ENCODE peak calls at places on chromosome 6, in five cellular contexts. One of them, this sample, is unnamed.

GRCh38 chr6:140064371-140064770 is 689.9 kb upstream of the CITED2 start:
- DNase-seq in suprapubic skin: no peak
- DNase-seq in upper lobe of right lung: no peak
- DNase-seq in fibroblast of lung: no peak
- DNase-seq in body of pancreas: no peak
- DNase-seq in this sample: no peak

GRCh38 chr6:4355241-4355640 is 219.9 kb upstream of the ECI2 start:
- DNase-seq in upper lobe of right lung: no peak
- DNase-seq in fibroblast of lung: peak; percentile 94
- DNase-seq in suprapubic skin: no peak
- DNase-seq in body of pancreas: no peak
- DNase-seq in this sample: no peak

GRCh38 chr6:127547215-127547614 is 28.1 kb upstream of the MTCL3 start:
- DNase-seq in fibroblast of lung: no peak
- DNase-seq in body of pancreas: no peak
- DNase-seq in upper lobe of right lung: no peak
- DNase-seq in suprapubic skin: no peak
- DNase-seq in this sample: no peak

GRCh38 chr6:134063966-134064445 is 11.6 kb upstream of the SLC2A12 start:
- DNase-seq in fibroblast of lung: peak; percentile 69
- DNase-seq in upper lobe of right lung: no peak
- DNase-seq in body of pancreas: peak; percentile 67
- DNase-seq in suprapubic skin: no peak
- DNase-seq in this sample: no peak

GRCh38 chr6:130788954-130789353 is 38.3 kb upstream of the SMLR1 start:
- DNase-seq in body of pancreas: no peak
- DNase-seq in fibroblast of lung: no peak
- DNase-seq in upper lobe of right lung: no peak
- DNase-seq in suprapubic skin: no peak
- DNase-seq in this sample: no peak

GRCh38 chr6:86017236-86017635 is 374.6 kb upstream of the SYNCRIP start:
- DNase-seq in body of pancreas: no peak
- DNase-seq in suprapubic skin: no peak
- DNase-seq in fibroblast of lung: no peak
- DNase-seq in upper lobe of right lung: no peak
- DNase-seq in this sample: no peak

GRCh38 chr6:19851273-19852089 is 14.3 kb downstream of the ID4 start:
- DNase-seq in body of pancreas: peak; percentile 48
- DNase-seq in suprapubic skin: no peak
- DNase-seq in upper lobe of right lung: no peak
- DNase-seq in fibroblast of lung: peak; percentile 79
- DNase-seq in this sample: no peak

GRCh38 chr6:129567374-129567773 is 142.6 kb downstream of the ARHGAP18 start:
- DNase-seq in body of pancreas: peak; percentile 42
- DNase-seq in fibroblast of lung: no peak
- DNase-seq in suprapubic skin: no peak
- DNase-seq in upper lobe of right lung: no peak
- DNase-seq in this sample: no peak

GRCh38 chr6:8064638-8065518 is 689 bp upstream of the BLOC1S5 start:
- DNase-seq in suprapubic skin: no peak
- DNase-seq in upper lobe of right lung: no peak
- DNase-seq in body of pancreas: no peak
- DNase-seq in fibroblast of lung: no peak
- DNase-seq in this sample: no peak

GRCh38 chr6:46734867-46735719 is at the start of gene PLA2G7:
- DNase-seq in suprapubic skin: no peak
- DNase-seq in upper lobe of right lung: peak; percentile 71
- DNase-seq in fibroblast of lung: peak; percentile 24
- DNase-seq in body of pancreas: peak; percentile 27
- DNase-seq in this sample: no peak

GRCh38 chr6:84764332-84765049 is at the start of gene TBX18:
- DNase-seq in fibroblast of lung: peak; percentile 90
- DNase-seq in upper lobe of right lung: peak; percentile 74
- DNase-seq in suprapubic skin: peak; percentile 97
- DNase-seq in body of pancreas: peak; percentile 75
- DNase-seq in this sample: peak; percentile 91
- H3K4me3 ChIP-seq in fibroblast of lung: peak within 1 kb of the TSS; percentile 66
- H3K4me3 ChIP-seq in upper lobe of right lung: peak within 1 kb of the TSS; percentile 33
- H3K4me3 ChIP-seq in suprapubic skin: peak within 1 kb of the TSS; percentile 61
- H3K4me3 ChIP-seq in body of pancreas: no peak within 1 kb of the TSS
- H3K4me3 ChIP-seq in this sample: peak within 1 kb of the TSS; percentile 96

GRCh38 chr6:35166160-35166919 is 25.2 kb upstream of the TCP11 start:
- DNase-seq in upper lobe of right lung: no peak
- DNase-seq in body of pancreas: no peak
- DNase-seq in suprapubic skin: no peak
- DNase-seq in fibroblast of lung: no peak
- DNase-seq in this sample: no peak
- H3K4me1 ChIP-seq in upper lobe of right lung: peaks cover 14% of the 10 kb centered on the region
- H3K4me1 ChIP-seq in body of pancreas: peaks cover 23% of the 10 kb centered on the region
- H3K4me1 ChIP-seq in suprapubic skin: peaks cover 15% of the 10 kb centered on the region
- H3K4me1 ChIP-seq in fibroblast of lung: peaks cover 10% of the 10 kb centered on the region
- H3K4me1 ChIP-seq in this sample: peaks cover 38% of the 10 kb centered on the region

GRCh38 chr6:117444600-117444999 is 18.9 kb upstream of the ROS1 start:
- DNase-seq in fibroblast of lung: peak; percentile 53
- DNase-seq in suprapubic skin: no peak
- DNase-seq in upper lobe of right lung: no peak
- DNase-seq in body of pancreas: no peak
- DNase-seq in this sample: no peak
- H3K27ac ChIP-seq in fibroblast of lung: no peak overlapping the region
- H3K27ac ChIP-seq in suprapubic skin: no peak overlapping the region
- H3K27ac ChIP-seq in upper lobe of right lung: no peak overlapping the region
- H3K27ac ChIP-seq in body of pancreas: no peak overlapping the region
- H3K27ac ChIP-seq in this sample: no peak overlapping the region

GRCh38 chr6:41939091-41939847 is 2.3 kb downstream of the CCND3 start:
- DNase-seq in body of pancreas: no peak
- DNase-seq in fibroblast of lung: peak; percentile 42
- DNase-seq in suprapubic skin: no peak
- DNase-seq in upper lobe of right lung: peak; percentile 83
- DNase-seq in this sample: no peak

GRCh38 chr6:41937881-41938574 is 3.6 kb downstream of the CCND3 start:
- DNase-seq in upper lobe of right lung: no peak
- DNase-seq in suprapubic skin: no peak
- DNase-seq in fibroblast of lung: no peak
- DNase-seq in body of pancreas: no peak
- DNase-seq in this sample: no peak

GRCh38 chr6:41937472-41937871 is 4.1 kb downstream of the CCND3 start:
- DNase-seq in body of pancreas: no peak
- DNase-seq in fibroblast of lung: no peak
- DNase-seq in upper lobe of right lung: no peak
- DNase-seq in suprapubic skin: no peak
- DNase-seq in this sample: no peak

GRCh38 chr6:41939848-41940758 is 1.5 kb downstream of the CCND3 start:
- DNase-seq in fibroblast of lung: peak; percentile 61
- DNase-seq in upper lobe of right lung: no peak
- DNase-seq in body of pancreas: no peak
- DNase-seq in suprapubic skin: no peak
- DNase-seq in this sample: no peak

DNA sequence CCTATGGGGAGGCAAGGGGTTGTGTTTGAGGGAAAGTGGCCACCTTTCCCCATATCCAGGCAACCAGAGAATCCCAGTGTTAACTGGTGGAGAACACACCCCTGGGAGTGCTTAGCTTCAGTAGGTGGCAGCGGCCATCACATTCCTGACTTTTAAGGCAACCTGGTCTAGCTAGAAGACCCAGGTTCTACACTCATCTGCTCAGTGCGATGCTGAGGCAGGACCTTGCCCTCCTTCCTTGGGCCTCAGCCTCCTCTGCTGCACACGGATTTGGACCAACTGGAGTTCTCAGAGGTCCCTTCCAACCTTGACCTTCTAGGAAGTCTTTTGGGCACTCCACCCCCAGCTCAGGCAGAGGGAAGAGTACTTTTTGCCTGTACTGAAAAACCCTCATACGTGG is 3.0 kb downstream of the CCND3 start:
- DNase-seq in body of pancreas: no peak
- DNase-seq in suprapubic skin: no peak
- DNase-seq in fibroblast of lung: no peak
- DNase-seq in upper lobe of right lung: no peak
- DNase-seq in this sample: no peak
- H3K4me3 ChIP-seq in body of pancreas: no peak overlapping the region
- H3K4me3 ChIP-seq in suprapubic skin: no peak overlapping the region
- H3K4me3 ChIP-seq in fibroblast of lung: no peak overlapping the region
- H3K4me3 ChIP-seq in upper lobe of right lung: no peak overlapping the region
- H3K4me3 ChIP-seq in this sample: no peak overlapping the region

GRCh38 chr6:36546664-36546957 is 668 bp downstream of the STK38 start:
- DNase-seq in fibroblast of lung: no peak
- DNase-seq in upper lobe of right lung: no peak
- DNase-seq in suprapubic skin: no peak
- DNase-seq in body of pancreas: no peak
- DNase-seq in this sample: no peak
- H3K4me1 ChIP-seq in fibroblast of lung: peaks cover 3% of the 10 kb centered on the region
- H3K4me1 ChIP-seq in upper lobe of right lung: peaks cover 23% of the 10 kb centered on the region
- H3K4me1 ChIP-seq in suprapubic skin: peaks cover 39% of the 10 kb centered on the region
- H3K4me1 ChIP-seq in body of pancreas: peaks cover 33% of the 10 kb centered on the region
- H3K4me1 ChIP-seq in this sample: peaks cover 32% of the 10 kb centered on the region

DNA sequence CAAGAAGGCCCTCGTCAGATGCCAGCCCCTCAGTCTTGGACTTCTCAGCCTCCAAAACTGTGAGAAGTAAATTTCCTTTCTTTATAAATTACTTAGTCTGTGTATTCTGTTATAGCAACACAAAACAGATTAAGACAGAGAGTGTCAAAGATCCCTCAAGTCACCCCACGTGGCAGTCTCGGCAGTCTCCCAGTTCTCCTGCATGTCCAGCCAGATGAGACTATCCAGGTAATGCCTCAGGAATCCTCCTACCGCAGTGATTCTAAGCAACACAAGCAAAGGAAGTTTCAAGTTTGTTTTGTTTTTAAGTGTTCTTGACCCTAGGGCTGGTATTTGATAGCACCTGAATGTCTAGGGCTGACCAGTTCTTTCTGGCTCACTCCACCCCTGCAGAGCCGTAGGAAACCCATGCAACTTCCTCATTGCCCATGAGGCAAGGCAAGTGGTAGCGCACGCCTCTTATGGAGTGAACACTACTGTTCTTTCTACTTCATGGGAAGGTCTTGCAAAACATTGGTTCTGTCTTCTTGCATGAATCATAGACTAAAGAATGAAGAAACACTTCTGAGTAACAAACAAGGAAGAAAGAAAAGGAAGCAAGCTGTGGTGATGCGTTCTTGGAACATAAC is 24.8 kb upstream of the FOXQ1 start:
- DNase-seq in fibroblast of lung: peak; percentile 78
- DNase-seq in upper lobe of right lung: peak; percentile 86
- DNase-seq in suprapubic skin: no peak
- DNase-seq in body of pancreas: no peak
- DNase-seq in this sample: no peak
- H3K27ac ChIP-seq in fibroblast of lung: peak overlapping the region; percentile 29
- H3K27ac ChIP-seq in upper lobe of right lung: peak overlapping the region; percentile 53
- H3K27ac ChIP-seq in suprapubic skin: no peak overlapping the region
- H3K27ac ChIP-seq in body of pancreas: no peak overlapping the region
- H3K27ac ChIP-seq in this sample: no peak overlapping the region

GRCh38 chr6:68391953-68392352 is 243.1 kb upstream of the ADGRB3 start:
- DNase-seq in upper lobe of right lung: no peak
- DNase-seq in fibroblast of lung: no peak
- DNase-seq in body of pancreas: no peak
- DNase-seq in suprapubic skin: no peak
- DNase-seq in this sample: no peak
- H3K4me3 ChIP-seq in upper lobe of right lung: no peak overlapping the region
- H3K4me3 ChIP-seq in fibroblast of lung: no peak overlapping the region
- H3K4me3 ChIP-seq in body of pancreas: no peak overlapping the region
- H3K4me3 ChIP-seq in suprapubic skin: no peak overlapping the region
- H3K4me3 ChIP-seq in this sample: no peak overlapping the region

GRCh38 chr6:95866732-95867131 is 149.0 kb upstream of the FUT9 start:
- DNase-seq in suprapubic skin: no peak
- DNase-seq in upper lobe of right lung: no peak
- DNase-seq in body of pancreas: peak; percentile 60
- DNase-seq in fibroblast of lung: no peak
- DNase-seq in this sample: no peak
- H3K4me1 ChIP-seq in suprapubic skin: no peaks in the 10 kb centered on the region
- H3K4me1 ChIP-seq in upper lobe of right lung: no peaks in the 10 kb centered on the region
- H3K4me1 ChIP-seq in body of pancreas: no peaks in the 10 kb centered on the region
- H3K4me1 ChIP-seq in fibroblast of lung: no peaks in the 10 kb centered on the region
- H3K4me1 ChIP-seq in this sample: no peaks in the 10 kb centered on the region